ENCODE peak calls at places on chromosomes 11 and 22, in eight cellular contexts. Q is HepG2, N is uterus, D is body of pancreas, J is K562, O is adrenal gland, T is Peyer's patch, M is ovary. Y is an unnamed sample.

GRCh38 chr22:47400701-47401591 is 638.5 kb downstream of the TBC1D22A start:
- DNase-seq in Q (no peak), N (no peak), D (no peak), J (no peak), O (no peak), T (no peak), M (no peak), Y (no peak)

GRCh38 chr11:10371926-10372641 is 67.2 kb downstream of the ADM start:
- DNase-seq in Q (no peak), N (no peak), D (no peak), J (no peak), O (no peak), T (no peak), M (no peak), Y (no peak)

GRCh38 chr11:26439854-26440253 is 107.9 kb downstream of the ANO3 start:
- DNase-seq in Q (no peak), N (no peak), D (no peak), J (no peak), O (no peak), T (no peak), M (no peak), Y (no peak)

GRCh38 chr11:75592699-75593098 is 30.6 kb downstream of the SERPINH1 start:
- DNase-seq in Q (no peak), N (no peak), D (peak), J (no peak), O (no peak), T (no peak), M (no peak), Y (no peak)

GRCh38 chr11:26144309-26144690 is 187.6 kb upstream of the ANO3 start:
- DNase-seq in Q (no peak), N (no peak), D (no peak), J (no peak), O (no peak), T (no peak), M (no peak), Y (no peak)

GRCh38 chr11:11349870-11350325 is 3.2 kb downstream of the CSNK2A3 start:
- DNase-seq in Q (no peak), N (no peak), D (peak), J (no peak), O (peak), T (no peak), M (no peak), Y (no peak)

GRCh38 chr22:40407021-40407761 is 36.8 kb downstream of the SGSM3 start:
- DNase-seq in Q (no peak), N (no peak), D (no peak), J (no peak), O (no peak), T (no peak), M (no peak), Y (no peak)

GRCh38 chr11:88501535-88501934 is 164.0 kb upstream of the CTSC start:
- DNase-seq in Q (no peak), N (no peak), D (no peak), J (no peak), O (no peak), T (no peak), M (no peak), Y (no peak)

GRCh38 chr11:126544311-126545056 is 189.0 kb downstream of the ST3GAL4 start:
- DNase-seq in Q (no peak), N (peak), D (peak), J (no peak), O (peak), T (no peak), M (no peak), Y (no peak)

GRCh38 chr22:32469799-32470212 is 4.8 kb upstream of the FBXO7 start:
- DNase-seq in Q (no peak), N (no peak), D (peak), J (peak), O (peak), T (no peak), M (no peak), Y (peak)

GRCh38 chr11:112339566-112339965 is 78.9 kb upstream of the PLET1 start:
- DNase-seq in Q (no peak), N (no peak), D (no peak), J (no peak), O (no peak), T (no peak), M (no peak), Y (no peak)

GRCh38 chr11:85431319-85431718 is 195.8 kb downstream of the DLG2 start:
- DNase-seq in Q (no peak), N (no peak), D (no peak), J (no peak), O (no peak), T (no peak), M (no peak), Y (no peak)

GRCh38 chr11:64755681-64756361 is 4.0 kb downstream of the PYGM start:
- DNase-seq in Q (no peak), N (no peak), D (no peak), J (no peak), O (no peak), T (no peak), M (peak), Y (no peak)

GRCh38 chr11:95922536-95923440 is 1.1 kb downstream of the MTMR2 start:
- DNase-seq in Q (no peak), N (no peak), D (no peak), J (peak), O (no peak), T (no peak), M (no peak), Y (no peak)

GRCh38 chr11:75931124-75931523 is 116.1 kb downstream of the UVRAG start:
- DNase-seq in Q (no peak), N (no peak), D (no peak), J (no peak), O (no peak), T (no peak), M (no peak), Y (no peak)

GRCh38 chr11:46378811-46379482 is 2.5 kb upstream of the MDK start:
- DNase-seq in Q (no peak), N (no peak), D (no peak), J (peak), O (no peak), T (no peak), M (no peak), Y (no peak)

GRCh38 chr22:30054067-30054763 is 26.0 kb upstream of the HORMAD2 start:
- DNase-seq in Q (no peak), N (no peak), D (no peak), J (no peak), O (no peak), T (no peak), M (no peak), Y (no peak)

GRCh38 chr11:15783619-15784018 is 572.7 kb downstream of the SOX6 start:
- DNase-seq in Q (no peak), N (no peak), D (no peak), J (no peak), O (no peak), T (no peak), M (no peak), Y (peak)

GRCh38 chr11:11521306-11522002 is 100.4 kb downstream of the GALNT18 start:
- DNase-seq in Q (no peak), N (no peak), D (no peak), J (no peak), O (no peak), T (no peak), M (no peak), Y (no peak)

GRCh38 chr22:28958611-28959010 is 75.2 kb downstream of the ZNRF3 start:
- DNase-seq in Q (no peak), N (no peak), D (no peak), J (no peak), O (no peak), T (no peak), M (no peak), Y (peak)

GRCh38 chr11:2975594-2975993 is 16.5 kb downstream of the NAP1L4 start:
- DNase-seq in Q (peak), N (no peak), D (peak), J (peak), O (no peak), T (no peak), M (no peak), Y (no peak)

GRCh38 chr11:34633990-34634725 is 13.3 kb downstream of the EHF start:
- DNase-seq in Q (peak), N (no peak), D (peak), J (no peak), O (no peak), T (no peak), M (no peak), Y (no peak)

GRCh38 chr11:109109916-109110315 is 312.1 kb upstream of the C11orf87 start:
- DNase-seq in Q (no peak), N (no peak), D (no peak), J (no peak), O (no peak), T (no peak), M (no peak), Y (no peak)

GRCh38 chr22:28450109-28450508 is 229.5 kb downstream of the TTC28 start:
- DNase-seq in Q (no peak), N (no peak), D (no peak), J (no peak), O (no peak), T (no peak), M (no peak), Y (no peak)

GRCh38 chr11:43516316-43516820 is 157.6 kb downstream of the TTC17 start:
- DNase-seq in Q (no peak), N (no peak), D (no peak), J (no peak), O (no peak), T (no peak), M (no peak), Y (no peak)

GRCh38 chr11:112564228-112564955 is 303.7 kb upstream of the PLET1 start:
- DNase-seq in Q (peak), N (no peak), D (peak), J (no peak), O (no peak), T (no peak), M (no peak), Y (peak)

GRCh38 chr11:33132510-33132909 is 28.8 kb downstream of the CSTF3 start:
- DNase-seq in Q (no peak), N (no peak), D (no peak), J (no peak), O (no peak), T (no peak), M (no peak), Y (no peak)

GRCh38 chr11:27088353-27088752 is 47.7 kb downstream of the BBOX1 start:
- DNase-seq in Q (no peak), N (no peak), D (no peak), J (no peak), O (no peak), T (no peak), M (no peak), Y (no peak)

GRCh38 chr11:126738632-126739031 is 261.9 kb downstream of the KIRREL3 start:
- DNase-seq in Q (no peak), N (no peak), D (no peak), J (no peak), O (no peak), T (no peak), M (no peak), Y (no peak)

GRCh38 chr11:133107753-133108152 is 424.5 kb downstream of the OPCML start:
- DNase-seq in Q (no peak), N (no peak), D (no peak), J (no peak), O (no peak), T (no peak), M (no peak), Y (no peak)

GRCh38 chr11:70505331-70505731 is 107.0 kb downstream of the CTTN start:
- DNase-seq in Q (no peak), N (no peak), D (no peak), J (no peak), O (no peak), T (no peak), M (no peak), Y (no peak)

GRCh38 chr22:46239261-46240048 is 10.6 kb downstream of the CDPF1 start:
- DNase-seq in Q (no peak), N (no peak), D (no peak), J (peak), O (no peak), T (peak), M (no peak), Y (no peak)

GRCh38 chr11:13962562-13963168 is at the start of gene SPON1:
- DNase-seq in Q (no peak), N (peak), D (peak), J (no peak), O (peak), T (no peak), M (peak), Y (no peak)

DNA sequence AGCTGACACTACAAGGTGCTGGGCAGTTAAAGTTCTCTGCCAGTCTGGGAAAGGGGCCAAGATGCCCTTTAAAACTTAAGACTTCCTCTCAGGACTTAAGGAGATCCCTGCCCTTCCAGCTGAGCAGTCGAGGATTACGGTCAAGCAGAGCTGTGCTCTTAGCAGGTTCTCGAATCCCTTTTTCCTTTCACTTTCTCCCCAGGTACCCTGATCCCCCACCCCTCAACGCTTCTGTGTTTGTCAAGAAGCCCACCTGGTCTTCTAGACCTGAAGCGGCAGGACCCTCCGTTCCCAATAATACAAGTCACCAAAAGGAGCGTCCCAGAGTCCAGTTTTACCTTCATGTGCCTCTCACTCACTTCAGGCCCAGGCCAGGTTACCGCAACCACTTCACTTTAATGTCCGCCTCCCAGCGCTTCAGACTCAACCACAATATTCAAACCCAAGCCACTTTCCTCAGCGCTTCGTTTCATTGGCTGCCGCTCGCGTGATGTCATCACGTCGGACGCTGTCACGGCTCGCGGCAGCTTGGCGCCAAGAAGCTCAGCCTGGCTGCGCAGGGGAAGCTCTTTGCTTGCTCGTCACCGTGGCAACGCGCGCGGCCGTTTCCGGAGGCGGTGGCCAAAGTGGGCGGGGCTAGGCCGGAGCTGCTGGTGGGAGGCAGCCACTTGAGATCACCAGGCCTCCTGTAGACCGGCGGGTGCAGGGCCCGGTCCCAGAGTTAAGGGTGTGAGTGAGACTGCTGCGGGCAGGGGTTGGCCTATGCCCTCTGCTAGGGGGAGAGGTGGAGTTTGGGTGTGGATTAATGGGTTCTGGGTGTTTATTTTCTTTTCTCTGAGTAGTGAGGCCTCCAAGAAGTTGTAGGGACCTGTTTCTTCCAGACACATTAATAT is at the start of the genes KIF18A and METTL15:
- DNase-seq in Q (peak), N (peak), D (peak), J (peak), O (peak), T (peak), M (peak), Y (peak)
- TF ChIP-seq POLR2A in Q (peak), N (peak), D (peak), J (peak), O (peak), T (peak), M (peak), Y (peak)

GRCh38 chr11:67311556-67312082 is 8.3 kb downstream of the SSH3 start:
- DNase-seq in Q (no peak), N (no peak), D (no peak), J (peak), O (no peak), T (no peak), M (no peak), Y (peak)
- H3K4me3 ChIP-seq in Q (no peak), N (no peak), D (no peak), J (no peak), O (no peak), T (no peak), M (no peak), Y (no peak)

GRCh38 chr22:42301072-42301741 is 30.8 kb upstream of the TCF20 start:
- DNase-seq in Q (no peak), N (no peak), D (no peak), J (no peak), O (no peak), T (no peak), M (no peak), Y (no peak)
- TF ChIP-seq POLR2A in Q (no peak), N (no peak), D (no peak), J (no peak), O (no peak), T (no peak), M (no peak), Y (no peak)

GRCh38 chr11:61697093-61697492 is 16.9 kb downstream of the DAGLA start:
- DNase-seq in Q (no peak), N (no peak), D (peak), J (no peak), O (no peak), T (no peak), M (no peak), Y (no peak)

GRCh38 chr11:61693897-61694840 is 14.0 kb downstream of the DAGLA start:
- DNase-seq in Q (peak), N (no peak), D (peak), J (no peak), O (peak), T (no peak), M (no peak), Y (no peak)

GRCh38 chr11:61694971-61695706 is 14.9 kb downstream of the DAGLA start:
- DNase-seq in Q (peak), N (peak), D (peak), J (no peak), O (no peak), T (no peak), M (peak), Y (no peak)

GRCh38 chr11:61696602-61697001 is 16.4 kb downstream of the DAGLA start:
- DNase-seq in Q (no peak), N (peak), D (no peak), J (no peak), O (no peak), T (no peak), M (no peak), Y (no peak)

GRCh38 chr11:61695917-61696316 is 15.7 kb downstream of the DAGLA start:
- DNase-seq in Q (no peak), N (peak), D (peak), J (no peak), O (peak), T (peak), M (peak), Y (peak)
- H3K4me3 ChIP-seq in Q (no peak), N (peak), D (no peak), J (no peak), O (no peak), T (peak), M (no peak), Y (no peak)

GRCh38 chr11:72681226-72682153 is 7.3 kb upstream of the PDE2A start:
- DNase-seq in Q (no peak), N (peak), D (peak), J (no peak), O (no peak), T (no peak), M (no peak), Y (no peak)
- TF ChIP-seq POLR2A in Q (peak), N (no peak), D (no peak), J (no peak), O (no peak), T (no peak), M (no peak), Y (no peak)

GRCh38 chr22:18076060-18076497 is 1.7 kb upstream of the PEX26 start:
- DNase-seq in Q (peak), N (peak), D (peak), J (peak), O (peak), T (no peak), M (peak), Y (peak)
- H3K4me3 ChIP-seq in Q (peak), N (no peak), D (no peak), J (no peak), O (no peak), T (peak), M (no peak), Y (no peak)

GRCh38 chr11:17276236-17277023 is at the start of gene NUCB2:
- DNase-seq in Q (peak), N (peak), D (peak), J (peak), O (peak), T (peak), M (peak), Y (peak)
- TF ChIP-seq POLR2A in Q (peak), N (peak), D (peak), J (peak), O (no peak), T (peak), M (peak), Y (no peak)

DNA sequence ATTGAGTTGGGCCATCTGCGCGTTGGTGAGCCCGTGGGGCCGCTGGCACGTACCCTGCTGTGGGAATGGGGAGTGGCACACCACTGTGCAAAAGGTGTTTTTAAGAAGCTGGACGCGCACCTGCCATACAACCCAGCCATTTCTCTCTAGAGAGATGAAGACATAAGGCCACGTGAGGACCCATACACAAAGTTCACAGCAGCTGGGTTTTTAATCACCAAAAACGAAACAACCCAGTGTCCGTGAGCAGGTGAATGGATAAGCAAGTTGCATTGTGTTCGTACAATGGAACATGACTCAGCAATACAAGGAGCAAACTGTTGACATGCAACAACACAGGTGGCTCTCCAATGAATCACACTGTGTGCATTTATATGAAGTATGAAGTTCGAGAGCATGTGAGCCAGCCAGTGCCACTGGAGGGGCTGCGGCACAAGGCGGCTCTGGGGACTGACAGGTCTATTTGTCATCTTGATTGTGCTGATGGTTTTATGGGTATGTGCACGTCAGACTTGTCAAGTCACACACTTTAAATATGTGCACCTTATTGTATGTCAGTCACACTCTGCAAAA is 30.6 kb upstream of the PANX2 start:
- DNase-seq in Q (peak), N (no peak), D (no peak), J (peak), O (no peak), T (no peak), M (no peak), Y (peak)
- H3K4me3 ChIP-seq in Q (no peak), N (no peak), D (no peak), J (no peak), O (no peak), T (no peak), M (no peak), Y (no peak)

Y was measured in lower leg skin.